ENCODE peak calls at places on chromosomes 4 and X, in five cellular contexts. H, D, B, J and A are unnamed samples.

GRCh38 chr4:149791836-149792235 is 23.8 kb downstream of the IQCM start:
- DNase-seq in H (no peak), D (no peak), B (no peak), J (no peak), A (no peak)

GRCh38 chrX:118181030-118181429 is 64.4 kb upstream of the KLHL13 start:
- DNase-seq in H (no peak), D (no peak), B (no peak), J (peak; percentile 79), A (no peak)

GRCh38 chr4:67721770-67722597 is 21.0 kb upstream of the UBA6 start:
- DNase-seq in H (no peak), D (no peak), B (no peak), J (peak; percentile 29), A (no peak)

GRCh38 chr4:104693601-104694201 is 199.0 kb upstream of the CXXC4 start:
- DNase-seq in H (no peak), D (no peak), B (no peak), J (no peak), A (no peak)

GRCh38 chr4:183554878-183555585 is 50.2 kb downstream of the ING2 start:
- DNase-seq in H (no peak), D (no peak), B (no peak), J (no peak), A (no peak)

GRCh38 chr4:74065115-74065642 is 26.7 kb upstream of the CXCL3 start:
- DNase-seq in H (no peak), D (no peak), B (no peak), J (no peak), A (no peak)

GRCh38 chr4:103359900-103360299 is 161.8 kb upstream of the CENPE start:
- DNase-seq in H (no peak), D (no peak), B (no peak), J (no peak), A (no peak)

GRCh38 chr4:62601737-62602136 is 1401.6 kb downstream of the ADGRL3 start:
- DNase-seq in H (no peak), D (no peak), B (no peak), J (no peak), A (no peak)

GRCh38 chr4:67167849-67168248 is 377.5 kb downstream of the CENPC start:
- DNase-seq in H (no peak), D (no peak), B (no peak), J (no peak), A (no peak)

GRCh38 chr4:114770624-114771023 is 172.0 kb downstream of the UGT8 start:
- DNase-seq in H (no peak), D (no peak), B (no peak), J (no peak), A (no peak)

GRCh38 chr4:122777846-122778501 is 45.5 kb downstream of the BBS12 start:
- DNase-seq in H (no peak), D (no peak), B (no peak), J (no peak), A (no peak)

DNA sequence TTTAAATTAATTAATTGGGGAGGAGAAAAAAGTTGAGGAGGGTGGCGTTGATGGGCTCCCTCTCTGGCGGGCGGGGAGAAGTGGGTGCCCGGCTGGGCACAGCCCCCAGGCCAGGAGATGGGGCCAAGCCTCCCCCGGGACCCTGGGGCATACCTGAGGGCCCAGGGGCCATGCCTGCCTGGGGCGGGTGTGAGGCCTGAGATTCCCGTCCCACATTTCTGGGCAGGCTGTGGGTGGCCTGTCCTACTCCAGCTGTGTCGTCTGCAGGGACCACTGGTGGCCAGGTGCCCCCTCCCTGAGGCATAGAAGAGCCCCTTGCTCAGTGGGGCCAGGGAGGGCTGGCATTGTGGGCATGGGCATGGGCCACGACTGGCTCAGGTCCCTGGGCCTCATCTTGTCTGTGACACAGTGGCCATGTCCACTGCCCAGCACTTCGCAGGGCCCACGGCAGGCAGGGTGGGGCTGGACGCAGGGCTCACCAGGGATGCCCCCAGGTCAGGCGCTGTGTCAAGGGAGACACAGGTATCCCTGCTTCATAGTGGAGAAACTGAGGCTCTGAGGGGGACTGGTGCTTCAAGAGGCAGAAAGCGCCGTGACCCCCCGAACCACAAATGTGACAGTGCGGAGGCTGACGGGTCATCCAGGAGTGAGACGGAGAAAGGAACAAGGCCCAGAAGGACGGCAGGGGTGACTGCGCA is 60.1 kb downstream of the FAM53A start:
- DNase-seq in H (no peak), D (no peak), B (no peak), J (no peak), A (no peak)
- H3K9me3 ChIP-seq in H (no peaks in the 10 kb centered on the region), D (no peaks in the 10 kb centered on the region), B (no peaks in the 10 kb centered on the region), J (no peaks in the 10 kb centered on the region), A (no peaks in the 10 kb centered on the region)

GRCh38 chrX:19774905-19775304 is 112.5 kb downstream of the SH3KBP1 start:
- DNase-seq in H (no peak), D (no peak), B (no peak), J (no peak), A (no peak)
- H3K4me1 ChIP-seq in H (peaks cover 9% of the 10 kb centered on the region), D (peaks cover 2% of the 10 kb centered on the region), B (no peaks in the 10 kb centered on the region), J (peaks cover 12% of the 10 kb centered on the region), A (no peaks in the 10 kb centered on the region)

GRCh38 chr4:186700746-186701145 is 22.9 kb downstream of the FAT1 start:
- DNase-seq in H (peak; percentile 75), D (peak; percentile 45), B (no peak), J (no peak), A (peak; percentile 83)
- H3K27ac ChIP-seq in H (peak overlapping the region; percentile 80), D (no peak overlapping the region), B (no peak overlapping the region), J (no peak overlapping the region), A (peak overlapping the region; percentile 85)

DNA sequence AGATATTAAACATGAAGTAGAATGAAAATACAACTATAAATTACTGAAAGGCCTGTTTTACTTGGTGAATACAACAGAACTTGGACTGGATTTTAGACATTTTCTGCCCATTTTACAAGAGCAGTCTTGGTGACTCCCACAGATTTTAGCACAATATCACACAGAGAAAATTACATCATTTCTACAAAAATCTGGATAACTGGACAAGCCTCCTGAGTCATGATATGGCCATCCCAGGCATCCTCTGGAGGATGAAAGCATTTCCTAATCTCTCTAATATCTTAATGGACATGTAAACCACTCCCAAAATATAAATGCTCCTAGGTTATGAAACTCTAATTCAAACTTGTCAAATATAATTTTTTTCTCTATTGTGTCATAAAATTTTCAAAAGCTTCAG is 1170.9 kb upstream of the PCDH7 start:
- DNase-seq in H (no peak), D (no peak), B (no peak), J (no peak), A (no peak)
- H3K9me3 ChIP-seq in H (no peaks in the 10 kb centered on the region), D (no peaks in the 10 kb centered on the region), B (no peaks in the 10 kb centered on the region), J (no peaks in the 10 kb centered on the region), A (no peaks in the 10 kb centered on the region)

GRCh38 chr4:10114147-10114546 is 2.5 kb downstream of the WDR1 start:
- DNase-seq in H (no peak), D (no peak), B (no peak), J (no peak), A (no peak)
- H3K4me1 ChIP-seq in H (peaks cover 65% of the 10 kb centered on the region), D (peaks cover 34% of the 10 kb centered on the region), B (peaks cover 42% of the 10 kb centered on the region), J (peaks cover 46% of the 10 kb centered on the region), A (peaks cover 79% of the 10 kb centered on the region)

GRCh38 chrX:69280956-69281355 is 115.7 kb upstream of the PJA1 start:
- DNase-seq in H (no peak), D (no peak), B (no peak), J (no peak), A (no peak)

GRCh38 chrX:69277369-69277768 is 112.1 kb upstream of the PJA1 start:
- DNase-seq in H (no peak), D (no peak), B (no peak), J (no peak), A (no peak)

GRCh38 chrX:69279234-69279633 is 114.0 kb upstream of the PJA1 start:
- DNase-seq in H (no peak), D (no peak), B (no peak), J (no peak), A (no peak)

GRCh38 chrX:69282893-69283690 is 117.8 kb upstream of the PJA1 start:
- DNase-seq in H (no peak), D (no peak), B (no peak), J (no peak), A (no peak)

DNA sequence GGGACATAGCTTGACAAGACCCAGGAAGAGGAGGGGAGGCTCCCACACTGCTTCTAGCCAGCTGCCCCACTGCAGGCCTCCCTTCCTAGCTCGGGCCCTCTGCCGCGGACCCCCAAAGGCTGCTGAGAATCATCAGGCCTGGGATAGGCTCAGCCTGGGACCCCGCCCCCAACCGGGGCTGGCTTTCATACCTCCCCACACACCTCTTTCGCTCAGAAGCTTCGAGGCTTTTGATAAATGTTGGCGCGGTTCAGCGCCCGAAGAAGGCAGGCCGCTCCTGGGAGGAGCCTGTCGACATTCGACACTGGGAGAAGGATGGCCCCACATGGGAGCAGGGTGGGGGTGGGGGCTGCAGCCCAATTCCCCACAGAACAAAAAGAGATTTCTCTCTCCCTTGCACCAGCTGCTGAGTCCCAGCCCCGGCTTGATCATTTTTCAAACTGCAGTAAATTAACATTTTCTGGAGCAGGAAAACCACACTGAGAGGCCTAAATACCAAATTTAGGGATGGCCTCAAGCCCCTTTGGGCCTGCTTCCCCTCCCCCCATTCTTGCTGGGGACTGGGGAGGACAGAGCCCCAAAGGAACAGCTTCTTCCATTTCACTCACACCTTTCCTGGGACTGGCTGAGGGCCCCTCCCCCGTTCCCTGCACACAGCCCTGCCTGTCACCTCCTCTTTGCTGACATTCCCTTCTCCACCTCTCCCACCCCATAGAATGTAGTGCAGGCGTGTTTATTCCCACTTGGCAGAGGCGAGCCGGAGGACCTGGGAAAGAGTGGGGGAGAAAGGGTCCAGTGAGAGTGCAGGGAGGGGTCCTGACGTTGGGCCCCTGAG is 112.9 kb upstream of the PJA1 start:
- DNase-seq in H (no peak), D (no peak), B (no peak), J (no peak), A (no peak)
- H3K27ac ChIP-seq in H (no peak overlapping the region), D (no peak overlapping the region), B (no peak overlapping the region), J (no peak overlapping the region), A (no peak overlapping the region)

GRCh38 chrX:2220829-2221567 is 279.8 kb downstream of the DHRSX start:
- DNase-seq in H (no peak), D (no peak), B (no peak), J (no peak), A (no peak)
- H3K9me3 ChIP-seq in H (peaks cover 35% of the 10 kb centered on the region), D (peaks cover 27% of the 10 kb centered on the region), B (no peaks in the 10 kb centered on the region), J (no peaks in the 10 kb centered on the region), A (peaks cover 32% of the 10 kb centered on the region)